ENCODE peak calls at places on chromosome 12, in six cellular contexts. Y is IMR-90, C is H9, O is keratinocyte, D is A549, V is fibroblast of lung. F is an unnamed sample. For H3K9me3 and H3K4me1, the result is how much of the 10 kb centered on the place peaks cover.

GRCh38 chr12:30461011-30461670 is 234.5 kb downstream of the IPO8 start:
- DNase-seq in V (peak), O (no peak), Y (no peak), C (no peak), D (no peak), F (no peak)

GRCh38 chr12:82848846-82849245 is 162.1 kb downstream of the TMTC2 start:
- DNase-seq in V (no peak), D (no peak), O (no peak), Y (no peak), C (no peak), F (no peak)

GRCh38 chr12:51482808-51483532 is 58.3 kb downstream of the SLC4A8 start:
- DNase-seq in C (no peak), Y (no peak), V (peak), O (no peak), D (no peak), F (no peak)

GRCh38 chr12:122322501-122322900 is 56.2 kb upstream of the VPS33A start:
- DNase-seq in V (peak), D (no peak), O (no peak), Y (peak), C (no peak), F (peak)

GRCh38 chr12:40013847-40014246 is 92.0 kb downstream of the SLC2A13 start:
- DNase-seq in D (no peak), O (no peak), Y (no peak), C (no peak), V (no peak), F (no peak)

GRCh38 chr12:110266980-110267620 is 13.9 kb upstream of the ATP2A2 start:
- DNase-seq in V (peak), Y (peak), C (no peak), D (peak), O (no peak), F (peak)

GRCh38 chr12:90250766-90251165 is 542.1 kb upstream of the ATP2B1 start:
- DNase-seq in C (no peak), O (no peak), Y (no peak), V (peak), D (no peak), F (no peak)

GRCh38 chr12:89737000-89737399 is 28.4 kb upstream of the ATP2B1 start:
- DNase-seq in O (no peak), V (no peak), D (no peak), C (no peak), Y (no peak), F (no peak)

GRCh38 chr12:53986686-53987180 is 1.8 kb downstream of the HOXC10 start:
- DNase-seq in O (no peak), V (no peak), D (no peak), C (no peak), Y (no peak), F (peak)

GRCh38 chr12:123660328-123660727 is 10.6 kb upstream of the TCTN2 start:
- DNase-seq in D (peak), Y (peak), C (no peak), O (no peak), V (peak), F (peak)

GRCh38 chr12:98438826-98439225 is 76.6 kb upstream of the TMPO start:
- DNase-seq in O (no peak), D (no peak), V (no peak), Y (no peak), C (no peak), F (no peak)

GRCh38 chr12:89140580-89141236 is 211.6 kb downstream of the DUSP6 start:
- DNase-seq in O (no peak), C (no peak), Y (peak), D (no peak), V (peak), F (no peak)

GRCh38 chr12:7806863-7807487 is 17.8 kb downstream of the NANOG start:
- DNase-seq in D (peak), C (peak), O (peak), Y (peak), V (peak), F (peak)

GRCh38 chr12:6061661-6062060 is 62.8 kb downstream of the VWF start:
- DNase-seq in V (no peak), O (no peak), D (no peak), Y (peak), C (no peak), F (peak)

GRCh38 chr12:132924356-132924755 is 31.8 kb downstream of the ZNF605 start:
- DNase-seq in D (no peak), Y (no peak), O (no peak), V (no peak), C (no peak), F (no peak)

GRCh38 chr12:70049596-70050360 is 193.5 kb upstream of the CNOT2 start:
- DNase-seq in O (no peak), D (no peak), Y (no peak), V (no peak), C (no peak), F (no peak)

GRCh38 chr12:62860501-62861156 is 74.3 kb downstream of the PPM1H start:
- DNase-seq in O (no peak), D (no peak), C (no peak), V (no peak), Y (peak), F (no peak)

GRCh38 chr12:10067942-10068341 is 30.8 kb downstream of the CLEC1A start:
- DNase-seq in C (no peak), V (no peak), O (no peak), Y (no peak), D (no peak), F (no peak)

GRCh38 chr12:42336286-42336685 is 10.3 kb downstream of the PPHLN1 start:
- DNase-seq in Y (no peak), D (no peak), C (no peak), O (no peak), V (no peak), F (no peak)

GRCh38 chr12:15001733-15002471 is 29.1 kb downstream of the PDE6H start:
- DNase-seq in Y (peak), D (no peak), O (no peak), V (peak), C (peak), F (peak)

GRCh38 chr12:76927170-76927784 is 48.5 kb upstream of the CSRP2 start:
- DNase-seq in V (peak), C (peak), O (no peak), Y (peak), D (peak), F (peak)

GRCh38 chr12:24948452-24948815 is 467 bp downstream of the BCAT1 start:
- DNase-seq in D (peak), V (peak), Y (peak), O (no peak), C (peak), F (peak)

GRCh38 chr12:12007001-12007712 is 63.6 kb upstream of the BCL2L14 start:
- DNase-seq in V (peak), D (no peak), Y (peak), O (no peak), C (no peak), F (peak)

GRCh38 chr12:27191531-27191930 is 52.6 kb upstream of the STK38L start:
- DNase-seq in O (no peak), D (no peak), V (no peak), Y (no peak), C (no peak), F (no peak)

GRCh38 chr12:5817246-5817645 is 127.8 kb downstream of the ANO2 start:
- DNase-seq in Y (no peak), C (no peak), O (no peak), D (no peak), V (no peak), F (no peak)

GRCh38 chr12:48717252-48717695 is 767 bp upstream of the CCNT1 start:
- DNase-seq in O (no peak), D (peak), V (no peak), Y (peak), C (no peak), F (no peak)
- H3K9me3 ChIP-seq in O (under half), D (under half), V (under half), Y (under half), C (under half), F (under half)

GRCh38 chr12:112527082-112527481 is 108.3 kb downstream of the PTPN11 start:
- DNase-seq in D (no peak), Y (no peak), C (no peak), O (no peak), V (no peak), F (no peak)

GRCh38 chr12:112524269-112524668 is 105.5 kb downstream of the PTPN11 start:
- DNase-seq in V (no peak), O (no peak), D (no peak), Y (no peak), C (no peak), F (no peak)

GRCh38 chr12:112525426-112525809 is 106.7 kb downstream of the PTPN11 start:
- DNase-seq in V (no peak), Y (no peak), C (no peak), O (no peak), D (no peak), F (no peak)

GRCh38 chr12:112523856-112524255 is 105.1 kb downstream of the PTPN11 start:
- DNase-seq in V (no peak), D (no peak), Y (no peak), O (no peak), C (no peak), F (no peak)

GRCh38 chr12:112524676-112525425 is 106.1 kb downstream of the PTPN11 start:
- DNase-seq in D (peak), V (peak), O (no peak), Y (peak), C (peak), F (peak)
- H3K4me2 ChIP-seq in D (no peak), V (no peak), O (no peak), Y (no peak), C (no peak), F (no peak)

GRCh38 chr12:65501093-65501621 is 222.7 kb downstream of the MSRB3 start:
- DNase-seq in O (no peak), C (no peak), Y (no peak), D (no peak), V (peak), F (no peak)
- H3K4me1 ChIP-seq in O (under half), C (under half), Y (under half), D (under half), V (under half), F (under half)

GRCh38 chr12:34406228-34406995 is 384.1 kb downstream of the ALG10 start:
- DNase-seq in C (peak), D (no peak), Y (no peak), O (no peak), V (no peak), F (no peak)
- H3K9me3 ChIP-seq in C (half or more), D (under half), Y (under half), O (under half), V (under half), F (under half)

GRCh38 chr12:22453511-22453910 is 90.8 kb downstream of the C2CD5 start:
- DNase-seq in Y (no peak), D (no peak), V (no peak), C (no peak), O (no peak), F (no peak)
- H3K4me2 ChIP-seq in Y (no peak), D (no peak), V (no peak), C (no peak), O (no peak), F (no peak)

F was measured in osteoblast.